ENCODE peak calls at places on chromosomes 3 and 15, in seven cellular contexts. L is A673, X is lower lobe of right lung, Z is OCI-LY7, P is heart left ventricle, Q is spleen, U is PC-9. K is an unnamed sample. For H3K36me3 and H3K4me1, the result is how much of the 10 kb centered on the place peaks cover.

GRCh38 chr15:96728591-96728990 is 398.1 kb downstream of the NR2F2 start:
- DNase-seq in Z (no peak), P (no peak), Q (no peak), L (no peak), X (no peak), U (no peak), K (no peak)

GRCh38 chr15:99123706-99124451 is 19.0 kb downstream of the SYNM start:
- DNase-seq in U (peak), L (peak), Z (no peak), Q (no peak), X (peak), P (peak), K (peak)

GRCh38 chr15:81752974-81753373 is 292.8 kb downstream of the MEX3B start:
- DNase-seq in Q (no peak), U (no peak), X (no peak), Z (no peak), L (peak), P (no peak), K (peak)

GRCh38 chr3:193016437-193016887 is 98.8 kb upstream of the MB21D2 start:
- DNase-seq in X (no peak), P (peak), L (peak), Z (no peak), U (no peak), Q (no peak), K (no peak)

GRCh38 chr3:111070772-111071256 is 802 bp upstream of the NECTIN3 start:
- DNase-seq in Z (no peak), L (no peak), P (no peak), X (no peak), Q (no peak), U (no peak), K (no peak)

GRCh38 chr15:69390575-69390974 is 23.6 kb upstream of the KIF23 start:
- DNase-seq in U (peak), Z (no peak), L (no peak), Q (no peak), P (no peak), X (no peak), K (no peak)

GRCh38 chr15:35118987-35119386 is 33.9 kb upstream of the NANOGP8 start:
- DNase-seq in Q (no peak), X (no peak), L (no peak), P (no peak), Z (no peak), U (no peak), K (no peak)

GRCh38 chr15:77640615-77641014 is 7.9 kb upstream of the LINGO1 start:
- DNase-seq in L (no peak), Z (no peak), U (no peak), Q (no peak), X (no peak), P (no peak), K (no peak)

GRCh38 chr15:86197770-86198169 is 118.1 kb downstream of the AGBL1 start:
- DNase-seq in P (no peak), X (no peak), Z (no peak), L (no peak), U (no peak), Q (no peak), K (no peak)

GRCh38 chr15:60065951-60066350 is 61.8 kb downstream of the FOXB1 start:
- DNase-seq in L (no peak), X (no peak), P (no peak), Z (no peak), U (no peak), Q (no peak), K (no peak)

GRCh38 chr15:98953000-98953776 is 54.4 kb downstream of the PGPEP1L start:
- DNase-seq in U (peak), P (peak), X (no peak), L (no peak), Z (no peak), Q (peak), K (no peak)

GRCh38 chr3:86563358-86563970 is 427.5 kb downstream of the VGLL3 start:
- DNase-seq in L (peak), Q (no peak), U (no peak), P (no peak), Z (peak), X (no peak), K (no peak)

GRCh38 chr3:54443572-54444161 is 321.3 kb downstream of the CACNA2D3 start:
- DNase-seq in Q (no peak), P (no peak), X (no peak), Z (no peak), U (no peak), L (no peak), K (no peak)

GRCh38 chr15:49462242-49462641 is 39.2 kb downstream of the FGF7 start:
- DNase-seq in X (no peak), U (no peak), Z (no peak), P (no peak), L (no peak), Q (no peak), K (no peak)

GRCh38 chr3:98765721-98766120 is 2.6 kb downstream of the ST3GAL6 start:
- DNase-seq in Q (no peak), X (no peak), Z (no peak), P (no peak), L (peak), U (no peak), K (peak)

GRCh38 chr3:189324538-189325138 is 152.9 kb downstream of the TPRG1 start:
- DNase-seq in P (no peak), U (peak), X (peak), L (peak), Q (peak), Z (peak), K (no peak)

GRCh38 chr3:81440666-81441065 is 320.8 kb downstream of the GBE1 start:
- DNase-seq in L (no peak), P (no peak), U (no peak), X (no peak), Q (no peak), Z (no peak), K (no peak)

GRCh38 chr3:171225101-171225674 is 198.7 kb upstream of the SLC2A2 start:
- DNase-seq in P (no peak), L (no peak), X (no peak), Z (no peak), U (no peak), Q (no peak), K (no peak)

GRCh38 chr3:193825617-193826016 is 232.6 kb downstream of the OPA1 start:
- DNase-seq in U (no peak), X (no peak), Q (peak), L (no peak), P (no peak), Z (no peak), K (no peak)

GRCh38 chr15:68791431-68792283 is 29.0 kb downstream of the ANP32A start:
- DNase-seq in U (no peak), Q (no peak), L (no peak), X (no peak), Z (peak), P (no peak), K (no peak)

GRCh38 chr15:56286213-56286612 is 42.5 kb upstream of the RFX7 start:
- DNase-seq in P (no peak), Z (peak), Q (no peak), U (no peak), X (no peak), L (peak), K (no peak)

GRCh38 chr3:119630562-119631329 is 29.6 kb downstream of the POPDC2 start:
- DNase-seq in P (no peak), U (no peak), X (no peak), Z (no peak), Q (no peak), L (no peak), K (no peak)

GRCh38 chr15:65577129-65577996 is 33.6 kb downstream of the INTS14 start:
- DNase-seq in Q (no peak), U (no peak), Z (peak), L (no peak), X (no peak), P (no peak), K (no peak)

GRCh38 chr3:122969585-122970453 is 57.7 kb downstream of the SEMA5B start:
- DNase-seq in X (no peak), L (no peak), Z (no peak), Q (no peak), P (peak), U (peak), K (no peak)

GRCh38 chr15:32918481-32919026 is 200.8 kb downstream of the GREM1 start:
- DNase-seq in Q (no peak), P (no peak), L (no peak), X (no peak), Z (no peak), U (no peak), K (no peak)

GRCh38 chr3:53357457-53357856 is 10.1 kb upstream of the DCP1A start:
- DNase-seq in U (no peak), Q (no peak), Z (no peak), L (no peak), P (no peak), X (no peak), K (no peak)

GRCh38 chr3:11718582-11719405 is 75.1 kb upstream of the VGLL4 start:
- DNase-seq in U (no peak), L (peak), X (peak), Z (peak), P (peak), Q (peak), K (peak)

GRCh38 chr3:161217496-161217895 is 3.6 kb upstream of the NMD3 start:
- DNase-seq in Z (no peak), X (no peak), L (peak), Q (no peak), P (peak), U (no peak), K (peak)

GRCh38 chr3:159882784-159883779 is 105.6 kb upstream of the IL12A start:
- DNase-seq in L (peak), P (peak), Q (no peak), Z (no peak), U (peak), X (no peak), K (peak)

GRCh38 chr3:31369637-31370036 is 163.1 kb upstream of the STT3B start:
- DNase-seq in Z (no peak), L (no peak), P (no peak), U (peak), Q (no peak), X (no peak), K (no peak)

GRCh38 chr3:194686414-194686815 is 732 bp downstream of the FAM43A start:
- DNase-seq in U (no peak), L (peak), X (no peak), P (no peak), Z (no peak), Q (no peak), K (no peak)

DNA sequence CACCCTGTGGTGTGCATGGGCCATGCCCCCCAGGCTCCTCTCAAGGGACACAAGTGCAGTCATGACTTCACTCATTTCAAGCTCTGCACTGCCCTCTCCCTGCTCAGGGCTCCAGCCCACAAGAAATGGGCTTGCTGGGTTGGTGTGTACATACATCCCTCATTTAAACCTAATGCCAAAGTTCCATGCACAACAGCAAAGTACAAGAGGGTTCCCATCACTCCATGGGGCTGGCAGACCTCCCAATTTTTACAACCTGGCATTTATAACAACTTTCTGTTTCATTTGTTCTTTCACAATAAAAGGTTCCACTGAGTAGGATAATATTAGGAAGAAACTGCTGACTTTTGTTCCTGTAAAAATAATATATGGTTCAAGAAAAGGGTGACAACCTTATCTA is 54.3 kb downstream of the HERC2 start:
- DNase-seq in P (no peak), L (no peak), Z (no peak), X (no peak), Q (no peak), U (no peak), K (no peak)
- H3K36me3 ChIP-seq in P (half or more), L (half or more), Z (half or more), X (half or more), Q (half or more), U (under half), K (half or more)

DNA sequence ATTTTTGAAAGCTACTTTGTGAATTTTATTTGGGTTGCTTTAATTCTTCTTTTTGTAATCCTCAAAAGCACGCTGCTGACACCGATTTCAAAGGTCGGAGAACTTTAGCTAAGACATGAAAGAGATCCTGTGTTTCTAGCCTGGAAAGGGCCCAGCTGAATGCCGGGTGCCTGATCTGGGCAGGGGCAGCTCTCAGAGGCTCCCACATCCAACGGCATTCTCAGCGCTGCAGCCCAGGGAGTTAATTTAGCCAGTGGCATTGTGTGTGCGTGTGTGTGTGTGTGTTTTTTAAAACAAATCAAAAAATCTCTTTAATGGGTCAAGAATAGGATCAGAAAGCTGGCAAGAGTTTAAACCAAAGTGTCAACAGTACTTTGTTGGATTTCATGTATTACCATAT is 6.5 kb downstream of the RBP1 start:
- DNase-seq in Z (no peak), L (no peak), X (no peak), Q (no peak), P (no peak), U (no peak), K (no peak)
- H3K4me1 ChIP-seq in Z (under half), L (half or more), X (under half), Q (under half), P (half or more), U (half or more), K (half or more)

DNA sequence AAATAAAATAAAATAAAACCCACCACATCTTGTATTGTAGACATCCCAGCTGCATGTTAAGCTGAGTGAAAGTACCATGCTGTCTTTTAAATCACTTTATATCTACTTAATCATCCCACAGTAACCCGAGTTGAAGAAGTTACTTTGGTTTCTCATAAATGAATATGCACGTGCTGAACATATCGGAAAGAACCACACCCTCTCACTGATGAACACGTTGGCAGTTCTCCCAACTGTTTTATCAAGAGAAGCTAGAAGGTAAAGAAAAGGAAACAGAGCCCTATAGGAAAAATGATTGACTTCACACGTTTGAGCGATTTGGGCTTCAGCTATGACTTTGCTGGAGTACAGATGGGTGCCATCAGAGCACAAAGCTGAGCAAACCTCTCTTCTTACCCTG is 16.0 kb upstream of the TM4SF19 start:
- DNase-seq in X (no peak), Z (no peak), Q (no peak), L (no peak), P (no peak), U (no peak), K (no peak)
- H3K36me3 ChIP-seq in X (half or more), Z (under half), Q (half or more), L (under half), P (under half), U (under half), K (under half)

GRCh38 chr3:113245775-113246174 is 34.4 kb downstream of the BOC start:
- DNase-seq in L (no peak), Z (no peak), U (no peak), X (no peak), P (peak), Q (no peak), K (no peak)
- H3K4me1 ChIP-seq in L (under half), Z (under half), U (under half), X (under half), P (half or more), Q (under half), K (under half)

DNA sequence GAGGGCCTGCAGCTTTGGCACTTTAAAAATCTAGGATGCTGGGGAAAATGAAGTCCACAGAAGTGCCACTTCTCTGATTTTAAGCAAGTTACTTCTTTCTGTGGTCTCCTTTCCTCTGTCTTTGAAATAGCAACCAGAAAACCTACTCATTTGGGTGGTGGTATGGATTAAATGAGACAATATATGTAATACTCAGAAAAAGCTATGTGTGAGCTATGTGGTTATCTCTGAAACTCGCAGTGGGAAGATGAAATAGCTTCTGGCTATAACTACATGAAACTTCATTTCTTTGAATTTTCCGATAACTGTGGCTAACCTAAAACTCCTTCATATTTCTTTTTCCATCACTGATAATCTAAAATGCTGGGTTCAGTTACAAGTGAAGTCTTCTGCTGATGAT is 368.9 kb downstream of the CLSTN2 start:
- DNase-seq in P (no peak), L (no peak), Q (no peak), U (no peak), X (no peak), Z (no peak), K (no peak)
- H3K36me3 ChIP-seq in P (under half), L (under half), Q (under half), U (under half), X (under half), Z (under half), K (under half)

GRCh38 chr3:9068044-9068443 is 104.8 kb upstream of the RAD18 start:
- DNase-seq in Z (no peak), X (no peak), P (no peak), L (no peak), Q (no peak), U (no peak), K (no peak)
- H3K4me1 ChIP-seq in Z (under half), X (under half), P (under half), L (under half), Q (under half), U (under half), K (under half)

GRCh38 chr15:72732554-72732953 is 46.5 kb downstream of the BBS4 start:
- DNase-seq in Z (no peak), U (no peak), L (no peak), X (no peak), P (no peak), Q (no peak), K (no peak)

GRCh38 chr15:72737723-72738122 is 45.8 kb downstream of the ADPGK start:
- DNase-seq in Q (no peak), P (no peak), U (no peak), L (no peak), X (no peak), Z (no peak), K (no peak)

GRCh38 chr15:72733941-72734738 is 48.1 kb downstream of the BBS4 start:
- DNase-seq in Q (no peak), P (no peak), U (no peak), X (no peak), L (no peak), Z (no peak), K (no peak)

GRCh38 chr15:72740202-72740601 is 43.4 kb downstream of the ADPGK start:
- DNase-seq in L (no peak), Z (peak), P (no peak), Q (no peak), X (no peak), U (no peak), K (no peak)

DNA sequence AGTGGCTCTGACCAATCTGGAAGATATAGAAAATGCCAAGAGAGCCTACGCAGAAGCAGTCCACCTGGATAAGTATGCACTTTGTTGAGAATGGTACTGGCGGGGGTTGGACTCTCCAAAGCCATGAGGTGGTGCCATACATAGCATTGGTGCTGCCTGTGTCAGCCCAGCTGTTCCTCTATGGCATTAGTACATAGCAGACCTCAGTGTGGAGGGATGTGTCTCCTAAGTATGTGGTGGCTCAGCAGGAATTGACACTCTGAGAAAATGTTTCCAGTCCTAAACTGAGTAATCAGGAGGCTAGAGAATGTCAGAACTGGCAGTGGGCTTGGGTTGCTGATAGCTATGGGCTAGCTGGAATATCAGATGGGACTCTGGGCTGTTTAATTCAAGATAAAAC is 48.4 kb downstream of the ADPGK start:
- DNase-seq in L (no peak), P (no peak), U (no peak), X (no peak), Q (no peak), Z (no peak), K (no peak)
- H3K36me3 ChIP-seq in L (under half), P (half or more), U (under half), X (half or more), Q (half or more), Z (half or more), K (under half)

DNA sequence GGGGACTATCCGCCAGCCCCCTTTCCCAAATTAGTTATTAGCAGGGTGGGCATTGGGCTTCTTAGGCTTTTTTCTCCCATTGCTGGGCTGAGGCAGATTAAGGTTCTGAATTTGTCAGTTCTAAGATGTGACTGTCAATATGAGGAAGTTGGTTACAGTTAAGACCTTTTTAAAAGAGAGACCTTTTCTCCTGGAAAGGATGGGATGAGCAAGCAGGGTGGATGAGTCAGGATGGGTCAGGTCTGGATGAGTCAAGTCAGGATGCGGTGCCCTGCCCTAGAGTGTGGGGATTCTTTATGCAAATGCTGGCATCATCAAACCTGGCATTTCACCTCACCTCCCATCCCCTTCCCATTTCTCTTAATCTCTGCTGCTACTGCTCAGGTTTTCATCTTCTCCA is 1.9 kb downstream of the AEN start:
- DNase-seq in X (no peak), Z (no peak), U (peak), Q (no peak), P (no peak), L (no peak), K (no peak)
- H3K4me1 ChIP-seq in X (half or more), Z (half or more), U (under half), Q (under half), P (under half), L (under half), K (under half)

GRCh38 chr15:41817327-41817726 is 10.6 kb upstream of the JMJD7 start:
- DNase-seq in U (no peak), L (no peak), Z (no peak), X (no peak), Q (peak), P (no peak), K (no peak)
- H3K36me3 ChIP-seq in U (under half), L (under half), Z (under half), X (half or more), Q (half or more), P (half or more), K (under half)